ENCODE peak calls at places on chromosomes 2 and 18, in four cellular contexts. A is RWPE2, D is K562, G is cardiac muscle cell. H is an unnamed sample. For H3K4me1, the result is how much of the 10 kb centered on the place peaks cover.

GRCh38 chr18:3703732-3704176 is 253.8 kb downstream of the TGIF1 start:
- DNase-seq in A (no peak), G (peak), D (peak), H (peak)

GRCh38 chr2:230694241-230694640 is 18.4 kb upstream of the CAB39 start:
- DNase-seq in G (no peak), D (no peak), A (no peak), H (no peak)

GRCh38 chr2:97708608-97709007 is 4.8 kb upstream of the ZAP70 start:
- DNase-seq in A (no peak), D (peak), G (no peak), H (no peak)

GRCh38 chr18:7945882-7946281 is 378.8 kb downstream of the PTPRM start:
- DNase-seq in A (no peak), D (no peak), G (peak), H (no peak)

GRCh38 chr18:24811963-24812681 is 351.7 kb downstream of the HRH4 start:
- DNase-seq in A (no peak), D (no peak), G (no peak), H (no peak)

GRCh38 chr2:16170675-16171424 is 230.5 kb downstream of the MYCN start:
- DNase-seq in D (no peak), G (no peak), A (no peak), H (no peak)

GRCh38 chr2:120853294-120854013 is 117.8 kb downstream of the GLI2 start:
- DNase-seq in D (no peak), A (no peak), G (no peak), H (no peak)

GRCh38 chr18:32439802-32440201 is 30.9 kb downstream of the GAREM1 start:
- DNase-seq in D (no peak), G (peak), A (no peak), H (no peak)

GRCh38 chr2:197136452-197136851 is 174.1 kb downstream of the ANKRD44 start:
- DNase-seq in A (no peak), G (no peak), D (no peak), H (no peak)

GRCh38 chr18:50857694-50858093 is 21.2 kb upstream of the ME2 start:
- DNase-seq in D (no peak), A (no peak), G (no peak), H (no peak)

GRCh38 chr18:48815581-48816324 is 135.0 kb downstream of the SMAD7 start:
- DNase-seq in G (no peak), D (no peak), A (peak), H (no peak)

GRCh38 chr2:217858519-217859466 is 144.0 kb downstream of the TNS1 start:
- DNase-seq in A (no peak), G (peak), D (peak), H (peak)

GRCh38 chr2:236856856-236857616 is 228.7 kb upstream of the COPS8 start:
- DNase-seq in A (no peak), G (no peak), D (no peak), H (peak)

GRCh38 chr2:119008108-119008507 is 66.1 kb downstream of the MARCO start:
- DNase-seq in A (no peak), G (peak), D (peak), H (no peak)

GRCh38 chr2:170723446-170723958 is 8.4 kb downstream of the SP5 start:
- DNase-seq in D (no peak), A (no peak), G (no peak), H (no peak)

GRCh38 chr2:68236876-68237275 is 15.5 kb downstream of the PPP3R1 start:
- DNase-seq in A (no peak), D (no peak), G (no peak), H (no peak)

GRCh38 chr2:58239243-58239642 is 1.9 kb downstream of the FANCL start:
- DNase-seq in A (no peak), D (no peak), G (no peak), H (no peak)
- H3K4me1 ChIP-seq in A (under half), D (under half), G (under half), H (under half)

GRCh38 chr2:160073284-160073888 is 11.0 kb upstream of the PLA2R1 start:
- DNase-seq in D (no peak), G (no peak), A (no peak), H (no peak)
- H3K27ac ChIP-seq in D (no peak), G (no peak), A (no peak), H (no peak)

DNA sequence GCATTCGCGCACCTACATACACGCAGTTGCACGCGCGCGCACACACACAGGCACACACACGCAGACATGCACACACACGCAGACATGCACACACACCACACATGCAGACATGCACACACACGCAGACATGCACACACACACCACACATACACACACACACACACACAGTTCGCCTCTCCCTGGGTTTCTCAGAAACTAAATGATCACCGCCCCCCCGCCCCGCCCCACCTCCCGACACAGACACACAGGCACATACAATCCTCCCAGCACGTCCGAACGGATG is 1.1 kb downstream of the EPHA4 start:
- DNase-seq in D (no peak), A (no peak), G (peak), H (no peak)
- H3K4me3 ChIP-seq in D (no peak), A (no peak), G (peak), H (peak)

DNA sequence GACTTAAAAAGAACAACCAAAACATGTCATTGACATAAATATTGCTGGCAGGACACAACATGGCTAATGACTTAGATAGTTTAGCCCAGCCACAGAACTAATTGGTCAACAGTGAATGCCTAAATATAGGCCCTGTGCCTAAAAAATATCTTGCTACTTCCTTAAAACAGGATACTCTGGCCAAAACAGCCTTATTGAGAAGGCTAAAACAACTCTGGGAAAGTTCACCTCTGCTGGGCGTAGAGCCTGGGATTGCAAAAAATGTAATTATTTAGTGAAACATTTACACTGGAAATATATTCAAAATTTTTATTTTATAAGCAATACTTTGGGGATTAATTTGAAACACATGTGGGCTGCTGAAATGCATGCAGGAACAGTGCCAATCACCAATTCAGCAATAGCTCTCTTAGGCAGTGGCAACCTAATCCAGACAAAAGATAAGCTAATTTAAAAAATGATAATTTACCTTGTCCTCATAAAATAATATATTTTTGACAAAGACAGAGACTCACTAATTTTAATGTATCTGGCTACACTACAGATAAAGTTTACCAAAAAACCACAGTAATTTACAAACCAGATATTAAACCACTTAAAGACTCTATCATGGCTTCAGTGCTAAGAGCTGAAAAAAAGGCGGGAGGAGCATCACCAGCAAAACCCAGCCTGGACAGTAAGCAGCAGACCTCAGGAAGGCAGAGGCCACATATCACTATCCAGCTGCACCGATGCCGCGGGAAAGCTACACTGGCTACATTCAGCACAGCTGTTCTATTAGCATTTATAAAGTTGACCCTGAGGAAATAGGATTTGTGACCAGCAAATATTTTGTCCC is 18.5 kb downstream of the TRAK2 start:
- DNase-seq in A (no peak), D (peak), G (peak), H (no peak)
- H3K4me1 ChIP-seq in A (under half), D (under half), G (under half), H (under half)

GRCh38 chr2:126644630-126645191 is 11.2 kb upstream of the GYPC start:
- DNase-seq in G (no peak), A (no peak), D (peak), H (no peak)
- H3K27ac ChIP-seq in G (no peak), A (no peak), D (peak), H (no peak)

GRCh38 chr2:77016481-77016880 is 505.7 kb downstream of the LRRTM4 start:
- DNase-seq in G (no peak), D (no peak), A (no peak), H (no peak)

GRCh38 chr2:77018219-77018618 is 504.0 kb downstream of the LRRTM4 start:
- DNase-seq in G (no peak), A (no peak), D (no peak), H (no peak)

GRCh38 chr2:77013457-77013856 is 508.7 kb downstream of the LRRTM4 start:
- DNase-seq in D (no peak), G (no peak), A (no peak), H (no peak)

GRCh38 chr2:77013932-77014331 is 508.2 kb downstream of the LRRTM4 start:
- DNase-seq in G (no peak), D (no peak), A (no peak), H (no peak)

GRCh38 chr2:77016964-77017363 is 505.2 kb downstream of the LRRTM4 start:
- DNase-seq in A (no peak), G (no peak), D (no peak), H (no peak)
- H3K4me3 ChIP-seq in A (no peak), G (no peak), D (no peak), H (no peak)

DNA sequence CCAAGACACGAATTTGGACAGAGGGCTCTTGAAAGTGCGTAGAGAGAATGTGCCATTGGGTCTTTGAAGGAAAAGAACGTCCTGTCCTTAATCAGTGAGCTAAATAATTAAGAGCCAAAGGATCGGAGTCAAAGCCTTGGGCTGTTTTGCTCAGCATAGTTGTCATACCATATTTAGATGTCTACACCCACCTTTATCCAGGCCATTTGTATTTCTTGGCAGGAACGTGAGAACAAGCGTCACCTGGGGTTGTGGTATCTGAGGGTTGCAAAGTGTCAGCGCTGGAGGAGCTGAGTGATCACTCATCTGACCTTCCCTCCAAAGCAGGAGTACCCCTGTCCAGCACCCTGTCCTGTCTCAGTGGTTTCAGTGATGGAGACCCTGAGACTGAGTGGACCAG is 4.5 kb downstream of the LPIN1 start:
- DNase-seq in D (no peak), A (no peak), G (no peak), H (no peak)
- H3K4me1 ChIP-seq in D (half or more), A (under half), G (half or more), H (under half)

DNA sequence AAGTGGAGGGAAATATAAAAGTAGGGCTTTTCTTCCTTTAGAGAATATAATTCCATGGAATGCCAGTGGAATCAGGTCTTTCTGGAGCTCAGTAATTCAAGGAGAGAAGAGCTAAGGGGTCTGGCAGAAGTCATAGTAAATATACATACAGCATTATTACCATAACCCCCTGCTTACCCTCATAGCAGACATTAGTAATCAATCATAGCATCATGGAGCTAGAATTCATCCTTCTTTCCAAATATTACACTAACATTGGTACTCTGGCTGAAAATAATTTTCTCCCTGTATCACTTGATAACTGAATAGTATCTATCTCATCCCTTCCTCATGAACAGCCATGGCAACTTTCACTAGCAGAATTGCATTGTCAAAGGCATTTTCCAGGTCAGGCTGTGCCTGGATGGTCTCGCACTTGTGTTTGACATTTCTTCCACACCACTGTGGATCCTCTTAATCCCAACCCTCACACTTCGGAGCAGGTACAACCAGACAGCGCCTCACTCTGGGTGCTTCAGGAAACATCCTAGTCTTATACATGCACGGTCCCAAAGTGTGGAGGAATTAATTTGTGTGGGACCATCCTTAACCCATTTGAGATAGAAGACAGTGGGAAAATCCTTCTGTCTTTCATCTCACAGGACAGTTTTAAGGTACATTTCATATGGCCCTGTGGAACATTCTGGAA is 84.2 kb upstream of the SEC11C start:
- DNase-seq in D (no peak), A (no peak), G (peak), H (no peak)
- H3K27ac ChIP-seq in D (no peak), A (no peak), G (no peak), H (peak)

DNA sequence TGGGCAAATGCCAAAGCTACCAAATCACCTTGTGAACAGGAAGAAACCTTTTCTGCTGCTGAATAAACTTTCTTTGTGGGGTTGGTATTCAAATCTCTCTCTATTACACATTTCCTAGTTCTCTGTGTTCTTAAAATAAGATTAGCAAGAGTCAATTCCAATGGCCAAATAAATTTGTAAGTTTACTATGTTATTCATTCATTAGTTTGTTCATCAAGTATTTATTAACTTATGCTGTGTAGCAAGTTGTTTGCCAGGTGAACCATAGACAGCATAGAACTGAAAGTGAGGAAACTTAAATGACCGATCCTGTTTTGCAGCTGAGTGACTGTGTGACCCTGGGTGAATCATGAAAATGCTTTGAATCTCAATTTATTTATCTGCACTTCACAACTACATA is 37.7 kb upstream of the FSHR start:
- DNase-seq in A (no peak), D (no peak), G (no peak), H (no peak)
- H3K4me3 ChIP-seq in A (no peak), D (no peak), G (no peak), H (no peak)

H was measured in ascending aorta.